ENCODE peak calls at places on chromosomes 7 and 10, in six cellular contexts. D, U, M, G, X and Q are unnamed samples.

GRCh38 chr10:99558708-99559107 is 26.0 kb downstream of the NKX2-3 start:
- DNase-seq in M (no peak), G (no peak), U (no peak), X (no peak), D (no peak), Q (no peak)

GRCh38 chr7:139502226-139502625 is 18.8 kb upstream of the KLRG2 start:
- DNase-seq in M (no peak), G (no peak), U (no peak), X (no peak), D (no peak), Q (no peak)

GRCh38 chr7:24858108-24858977 is 101.1 kb upstream of the GSDME start:
- DNase-seq in X (no peak), G (no peak), U (no peak), M (no peak), D (no peak), Q (no peak)

GRCh38 chr7:17301491-17302101 is 3.1 kb downstream of the AHR start:
- DNase-seq in X (peak), G (peak), M (peak), U (peak), D (peak), Q (no peak)

GRCh38 chr10:45404087-45404769 is 30.2 kb downstream of the ALOX5 start:
- DNase-seq in G (peak), X (no peak), M (no peak), D (peak), U (no peak), Q (no peak)

GRCh38 chr10:129605986-129606518 is 139.0 kb downstream of the MGMT start:
- DNase-seq in G (peak), U (no peak), X (no peak), M (no peak), D (no peak), Q (no peak)

GRCh38 chr7:151780626-151781025 is 96.3 kb downstream of the PRKAG2 start:
- DNase-seq in M (no peak), U (peak), X (no peak), G (no peak), D (no peak), Q (no peak)

GRCh38 chr10:118002581-118002980 is 44.2 kb downstream of the RAB11FIP2 start:
- DNase-seq in U (peak), D (no peak), X (no peak), G (no peak), M (no peak), Q (no peak)

GRCh38 chr10:67141300-67141699 is 215.5 kb downstream of the LRRTM3 start:
- DNase-seq in X (no peak), G (no peak), M (no peak), U (no peak), D (no peak), Q (no peak)

GRCh38 chr7:155188357-155188756 is 109.3 kb upstream of the INSIG1 start:
- DNase-seq in G (no peak), X (no peak), M (no peak), D (no peak), U (no peak), Q (no peak)

GRCh38 chr10:76697923-76698322 is 939.7 kb downstream of the KCNMA1 start:
- DNase-seq in U (no peak), D (no peak), G (no peak), M (no peak), X (no peak), Q (no peak)
- H3K27ac ChIP-seq in U (no peak), D (no peak), G (no peak), M (no peak), X (no peak), Q (no peak)

GRCh38 chr10:88879754-88880286 is at the start of gene STAMBPL1:
- DNase-seq in X (peak), M (peak), D (peak), G (peak), U (no peak), Q (peak)

GRCh38 chr10:88883443-88883799 is 3.4 kb downstream of the STAMBPL1 start:
- DNase-seq in D (no peak), X (no peak), M (no peak), G (no peak), U (no peak), Q (no peak)

GRCh38 chr10:88880287-88881094 is 446 bp downstream of the STAMBPL1 start:
- DNase-seq in M (peak), G (peak), U (peak), D (peak), X (peak), Q (peak)

GRCh38 chr10:88881922-88882645 is 2.0 kb downstream of the STAMBPL1 start:
- DNase-seq in M (no peak), X (no peak), G (no peak), U (no peak), D (no peak), Q (no peak)

GRCh38 chr10:88881335-88881734 is 1.3 kb downstream of the STAMBPL1 start:
- DNase-seq in U (no peak), D (peak), M (no peak), X (no peak), G (peak), Q (no peak)
- H3K27ac ChIP-seq in U (peak), D (no peak), M (peak), X (peak), G (peak), Q (peak)

GRCh38 chr7:40828686-40829085 is 693.9 kb downstream of the SUGCT start:
- DNase-seq in M (no peak), D (no peak), U (no peak), G (no peak), X (no peak), Q (no peak)

GRCh38 chr7:40826419-40827216 is 691.8 kb downstream of the SUGCT start:
- DNase-seq in D (no peak), G (no peak), M (no peak), U (peak), X (no peak), Q (no peak)

GRCh38 chr7:40833541-40834234 is 698.9 kb downstream of the SUGCT start:
- DNase-seq in U (peak), G (no peak), X (no peak), M (no peak), D (no peak), Q (no peak)

GRCh38 chr7:40827217-40828085 is 692.6 kb downstream of the SUGCT start:
- DNase-seq in U (no peak), G (no peak), D (no peak), X (no peak), M (peak), Q (no peak)

GRCh38 chr7:40829201-40829600 is 694.4 kb downstream of the SUGCT start:
- DNase-seq in U (no peak), M (no peak), G (no peak), D (no peak), X (no peak), Q (no peak)
- H3K27ac ChIP-seq in U (no peak), M (no peak), G (no peak), D (no peak), X (no peak), Q (no peak)

GRCh38 chr7:135210818-135211178 is 528 bp downstream of the WDR91 start:
- DNase-seq in U (peak), G (peak), M (no peak), X (no peak), D (peak), Q (no peak)

GRCh38 chr7:135208417-135208793 is 2.9 kb downstream of the WDR91 start:
- DNase-seq in X (no peak), D (no peak), G (no peak), U (no peak), M (no peak), Q (no peak)

GRCh38 chr7:135211179-135211945 is at the start of gene WDR91:
- DNase-seq in X (peak), G (peak), M (peak), D (peak), U (peak), Q (peak)

GRCh38 chr7:135207739-135208416 is 3.4 kb downstream of the WDR91 start:
- DNase-seq in U (no peak), D (no peak), X (no peak), M (no peak), G (no peak), Q (no peak)

GRCh38 chr7:135209225-135209834 is 2.0 kb downstream of the WDR91 start:
- DNase-seq in U (no peak), M (no peak), X (no peak), G (no peak), D (no peak), Q (no peak)
- H3K27ac ChIP-seq in U (no peak), M (no peak), X (no peak), G (no peak), D (no peak), Q (peak)

DNA sequence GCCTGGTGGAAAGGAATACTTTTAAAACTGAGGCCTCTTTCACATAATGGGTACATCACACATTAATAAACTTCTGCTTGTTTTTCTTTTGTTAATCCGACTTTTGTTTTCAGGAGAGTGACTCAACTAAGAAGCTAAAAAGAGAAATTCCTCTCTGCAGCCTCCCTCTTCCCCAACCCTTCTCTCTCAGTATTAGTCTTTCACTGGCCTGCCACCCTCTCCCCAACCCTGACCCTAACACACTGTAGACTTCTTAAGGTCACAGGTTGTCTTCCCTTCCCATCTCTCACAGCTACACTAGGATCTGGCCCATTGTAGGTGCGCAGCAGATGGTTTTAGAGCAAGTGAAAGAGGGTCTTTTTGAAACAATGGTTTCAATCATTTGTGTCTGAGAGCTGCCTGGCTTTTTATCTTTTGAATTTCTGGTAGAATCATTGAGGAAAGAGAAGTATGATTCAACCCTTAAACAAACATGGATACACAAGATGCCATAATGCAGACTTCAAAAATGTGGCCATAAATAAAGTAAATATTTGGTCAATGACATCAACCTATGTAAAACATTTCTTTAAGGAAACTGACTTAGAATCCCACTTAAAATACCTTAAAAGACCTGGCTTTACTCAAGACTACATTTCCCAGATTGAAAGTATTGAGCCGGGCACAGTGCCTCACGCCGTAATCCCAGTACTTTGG is 17.9 kb upstream of the FFAR4 start:
- DNase-seq in X (no peak), M (peak), G (no peak), U (peak), D (no peak), Q (no peak)
- H3K27ac ChIP-seq in X (no peak), M (peak), G (no peak), U (peak), D (no peak), Q (no peak)